ENCODE peak calls at places on chromosomes 6 and 20, in nine cellular contexts. W is stimulated activated CD4-positive, alpha-beta T cell treated with anti-CD3 and anti-CD28 coated beads, Interleukin-2, amount 100 ng/mL, for 4 hours; C is HS-5; T is mesothelial cell of epicardium; Y is left ventricle myocardium superior; I is iPS DF 19.7; Z is activated naive CD8-positive, alpha-beta T cell treated with anti-CD3 and anti-CD28 coated beads, Interleukin-2, amount 50 U/mL, for 16 hours; A is globus pallidus; J is activated naive CD4-positive, alpha-beta T cell treated with anti-CD3 and anti-CD28 coated beads, Interleukin-2, amount 10 ng/mL, durations not matched to agents 7 days and 5 days. F is an unnamed sample.

GRCh38 chr6:113776998-113777397 is 80.1 kb upstream of the MARCKS start:
- DNase-seq in W (no peak), C (no peak), T (no peak), Y (no peak), I (peak), Z (no peak), A (peak), J (no peak), F (no peak)

GRCh38 chr6:15429146-15430110 is 183.6 kb downstream of the JARID2 start:
- DNase-seq in W (no peak), C (peak), T (no peak), Y (no peak), I (no peak), Z (no peak), A (no peak), J (no peak), F (no peak)

GRCh38 chr6:24323632-24324337 is 34.1 kb downstream of the DCDC2 start:
- DNase-seq in W (no peak), C (peak), T (no peak), Y (no peak), I (no peak), Z (no peak), A (no peak), J (no peak), F (no peak)

GRCh38 chr20:58818585-58819285 is 32.0 kb downstream of the GNAS-AS1 start:
- DNase-seq in W (peak), C (peak), T (no peak), Y (no peak), I (no peak), Z (peak), A (no peak), J (peak), F (peak)

GRCh38 chr6:83824388-83824801 is 28.8 kb upstream of the RIPPLY2 start:
- DNase-seq in W (no peak), C (no peak), T (no peak), Y (no peak), I (no peak), Z (no peak), A (no peak), J (no peak), F (no peak)

GRCh38 chr6:142913036-142913510 is 31.9 kb downstream of the HIVEP2 start:
- DNase-seq in W (no peak), C (no peak), T (no peak), Y (no peak), I (no peak), Z (no peak), A (no peak), J (no peak), F (no peak)

GRCh38 chr6:145531822-145532221 is 203.5 kb downstream of the EPM2A start:
- DNase-seq in W (no peak), C (no peak), T (no peak), Y (no peak), I (no peak), Z (no peak), A (no peak), J (no peak), F (no peak)

GRCh38 chr6:159788757-159789376 is 535 bp downstream of the TCP1 start:
- DNase-seq in W (no peak), C (no peak), T (peak), Y (peak), I (no peak), Z (no peak), A (no peak), J (peak), F (peak)

GRCh38 chr20:63223121-63223825 is 7.3 kb upstream of the YTHDF1 start:
- DNase-seq in W (peak), C (no peak), T (peak), Y (peak), I (no peak), Z (no peak), A (no peak), J (peak), F (peak)

GRCh38 chr20:58889334-58890072 is 37.0 kb downstream of the GNAS start:
- DNase-seq in W (no peak), C (no peak), T (no peak), Y (peak), I (no peak), Z (no peak), A (no peak), J (no peak), F (no peak)

GRCh38 chr20:14979472-14979986 is 642.1 kb upstream of the FLRT3 start:
- DNase-seq in W (no peak), C (no peak), T (no peak), Y (no peak), I (no peak), Z (no peak), A (no peak), J (no peak), F (no peak)

GRCh38 chr20:38180781-38181180 is 15.7 kb upstream of the TGM2 start:
- DNase-seq in W (no peak), C (no peak), T (no peak), Y (no peak), I (no peak), Z (no peak), A (no peak), J (no peak), F (no peak)

GRCh38 chr6:35048631-35049083 is 92.5 kb downstream of the TCP11 start:
- DNase-seq in W (peak), C (no peak), T (peak), Y (peak), I (no peak), Z (no peak), A (peak), J (peak), F (peak)

GRCh38 chr20:50406610-50407136 is 103.5 kb upstream of the PTPN1 start:
- DNase-seq in W (no peak), C (no peak), T (no peak), Y (peak), I (no peak), Z (no peak), A (no peak), J (no peak), F (no peak)

GRCh38 chr20:57167971-57168693 is 98.3 kb downstream of the BMP7 start:
- DNase-seq in W (no peak), C (no peak), T (no peak), Y (peak), I (no peak), Z (no peak), A (peak), J (no peak), F (no peak)

GRCh38 chr6:20711518-20711917 is 177.3 kb downstream of the CDKAL1 start:
- DNase-seq in W (no peak), C (no peak), T (no peak), Y (no peak), I (no peak), Z (no peak), A (no peak), J (no peak), F (no peak)

GRCh38 chr20:61263938-61264337 is 11.9 kb downstream of the CDH4 start:
- DNase-seq in W (no peak), C (no peak), T (no peak), Y (no peak), I (no peak), Z (no peak), A (no peak), J (no peak), F (no peak)

GRCh38 chr6:161557333-161558107 is 283.7 kb upstream of the AGPAT4 start:
- DNase-seq in W (no peak), C (no peak), T (no peak), Y (no peak), I (no peak), Z (no peak), A (no peak), J (no peak), F (no peak)

GRCh38 chr6:11593096-11593495 is 55.5 kb downstream of the TMEM170B start:
- DNase-seq in W (no peak), C (no peak), T (no peak), Y (no peak), I (no peak), Z (no peak), A (no peak), J (no peak), F (no peak)

GRCh38 chr6:25297823-25298507 is 18.8 kb downstream of the CARMIL1 start:
- DNase-seq in W (no peak), C (no peak), T (no peak), Y (no peak), I (no peak), Z (no peak), A (no peak), J (no peak), F (no peak)

GRCh38 chr6:167858086-167858591 is 31.4 kb downstream of the AFDN start:
- DNase-seq in W (no peak), C (no peak), T (no peak), Y (no peak), I (no peak), Z (no peak), A (peak), J (no peak), F (no peak)

GRCh38 chr6:3336859-3337515 is 78.2 kb downstream of the PSMG4 start:
- DNase-seq in W (no peak), C (no peak), T (no peak), Y (no peak), I (no peak), Z (no peak), A (no peak), J (no peak), F (no peak)

GRCh38 chr20:13458860-13459451 is 179.8 kb downstream of the TASP1 start:
- DNase-seq in W (no peak), C (peak), T (no peak), Y (no peak), I (peak), Z (no peak), A (peak), J (peak), F (peak)

GRCh38 chr6:139757766-139758655 is 383.6 kb upstream of the CITED2 start:
- DNase-seq in W (no peak), C (no peak), T (no peak), Y (no peak), I (no peak), Z (no peak), A (no peak), J (no peak), F (no peak)

GRCh38 chr6:142518126-142518525 is 216.3 kb downstream of the ADGRG6 start:
- DNase-seq in W (no peak), C (no peak), T (no peak), Y (no peak), I (no peak), Z (no peak), A (no peak), J (no peak), F (peak)

GRCh38 chr20:14879020-14879697 is 541.7 kb upstream of the FLRT3 start:
- DNase-seq in W (no peak), C (peak), T (no peak), Y (no peak), I (no peak), Z (no peak), A (no peak), J (no peak), F (no peak)

GRCh38 chr6:56593801-56594318 is 48.8 kb downstream of the DST start:
- DNase-seq in W (no peak), C (no peak), T (no peak), Y (no peak), I (no peak), Z (no peak), A (peak), J (peak), F (no peak)

GRCh38 chr6:17361013-17361412 is 32.4 kb upstream of the CAP2 start:
- DNase-seq in W (no peak), C (no peak), T (no peak), Y (no peak), I (no peak), Z (no peak), A (no peak), J (no peak), F (no peak)

GRCh38 chr20:61979701-61980635 is 85.7 kb downstream of the TAF4 start:
- DNase-seq in W (no peak), C (no peak), T (no peak), Y (peak), I (no peak), Z (no peak), A (no peak), J (no peak), F (no peak)

F was measured in DND-41.